ENCODE peak calls at places on chromosome 11, in six cellular contexts. One of them, this sample, is unnamed.
A peak's percentile ranks its signal among the peaks of the same experiment; 100 is the strongest.

GRCh38 chr11:35555238-35555887 is 29.9 kb upstream of the PAMR1 start:
- DNase-seq in IMR-90: peak; percentile 66
- DNase-seq in H1: no peak
- DNase-seq in neuronal stem cell: no peak
- DNase-seq in H9: no peak
- DNase-seq in trophoblast cell: no peak
- DNase-seq in this sample: peak; percentile 57

GRCh38 chr11:122646549-122647340 is 8.8 kb upstream of the UBASH3B start:
- DNase-seq in H1: no peak
- DNase-seq in IMR-90: peak; percentile 85
- DNase-seq in H9: no peak
- DNase-seq in trophoblast cell: no peak
- DNase-seq in neuronal stem cell: no peak
- DNase-seq in this sample: peak; percentile 16

GRCh38 chr11:93054881-93055280 is 85.4 kb downstream of the MTNR1B start:
- DNase-seq in H9: no peak
- DNase-seq in neuronal stem cell: no peak
- DNase-seq in IMR-90: peak; percentile 99
- DNase-seq in trophoblast cell: peak; percentile 56
- DNase-seq in H1: no peak
- DNase-seq in this sample: peak; percentile 93

GRCh38 chr11:132244871-132245557 is 874.6 kb downstream of the NTM start:
- DNase-seq in H9: no peak
- DNase-seq in IMR-90: no peak
- DNase-seq in trophoblast cell: no peak
- DNase-seq in neuronal stem cell: no peak
- DNase-seq in H1: no peak
- DNase-seq in this sample: no peak

GRCh38 chr11:111691731-111692130 is 74.5 kb downstream of the PPP2R1B start:
- DNase-seq in IMR-90: no peak
- DNase-seq in H9: no peak
- DNase-seq in trophoblast cell: no peak
- DNase-seq in H1: no peak
- DNase-seq in neuronal stem cell: no peak
- DNase-seq in this sample: no peak

GRCh38 chr11:134643519-134644042 is 231.5 kb upstream of the B3GAT1 start:
- DNase-seq in neuronal stem cell: no peak
- DNase-seq in trophoblast cell: no peak
- DNase-seq in IMR-90: no peak
- DNase-seq in H1: no peak
- DNase-seq in H9: no peak
- DNase-seq in this sample: no peak

GRCh38 chr11:15913261-15913660 is 443.1 kb downstream of the SOX6 start:
- DNase-seq in neuronal stem cell: no peak
- DNase-seq in trophoblast cell: no peak
- DNase-seq in H1: no peak
- DNase-seq in IMR-90: no peak
- DNase-seq in H9: no peak
- DNase-seq in this sample: no peak

GRCh38 chr11:112795896-112796686 is 165.1 kb upstream of the NCAM1 start:
- DNase-seq in H1: no peak
- DNase-seq in H9: no peak
- DNase-seq in neuronal stem cell: no peak
- DNase-seq in trophoblast cell: no peak
- DNase-seq in IMR-90: no peak
- DNase-seq in this sample: no peak

GRCh38 chr11:18329196-18329870 is 7.0 kb downstream of the GTF2H1 start:
- DNase-seq in neuronal stem cell: no peak
- DNase-seq in IMR-90: no peak
- DNase-seq in H1: no peak
- DNase-seq in H9: no peak
- DNase-seq in trophoblast cell: no peak
- DNase-seq in this sample: no peak

GRCh38 chr11:83791557-83791956 is 505.4 kb upstream of the CCDC90B start:
- DNase-seq in H9: no peak
- DNase-seq in H1: no peak
- DNase-seq in trophoblast cell: no peak
- DNase-seq in neuronal stem cell: no peak
- DNase-seq in IMR-90: no peak
- DNase-seq in this sample: no peak

GRCh38 chr11:70568504-70569172 is 170.3 kb downstream of the CTTN start:
- DNase-seq in IMR-90: peak; percentile 24
- DNase-seq in neuronal stem cell: no peak
- DNase-seq in trophoblast cell: peak; percentile 12
- DNase-seq in H1: peak; percentile 33
- DNase-seq in H9: peak; percentile 86
- DNase-seq in this sample: peak; percentile 63

GRCh38 chr11:26198697-26199096 is 133.2 kb upstream of the ANO3 start:
- DNase-seq in IMR-90: no peak
- DNase-seq in H9: no peak
- DNase-seq in trophoblast cell: no peak
- DNase-seq in H1: no peak
- DNase-seq in neuronal stem cell: no peak
- DNase-seq in this sample: no peak

GRCh38 chr11:19821412-19821875 is 108.8 kb downstream of the NAV2 start:
- DNase-seq in H9: no peak
- DNase-seq in H1: no peak
- DNase-seq in trophoblast cell: no peak
- DNase-seq in neuronal stem cell: no peak
- DNase-seq in IMR-90: no peak
- DNase-seq in this sample: peak; percentile 42

GRCh38 chr11:110524227-110524626 is 94.5 kb downstream of the FDX1 start:
- DNase-seq in neuronal stem cell: no peak
- DNase-seq in H9: no peak
- DNase-seq in trophoblast cell: no peak
- DNase-seq in IMR-90: peak; percentile 99
- DNase-seq in H1: no peak
- DNase-seq in this sample: peak; percentile 98

GRCh38 chr11:118064956-118065355 is 11.9 kb upstream of the TMPRSS4 start:
- DNase-seq in neuronal stem cell: no peak
- DNase-seq in H1: no peak
- DNase-seq in trophoblast cell: peak; percentile 89
- DNase-seq in H9: no peak
- DNase-seq in IMR-90: no peak
- DNase-seq in this sample: no peak

GRCh38 chr11:121655481-121656332 is 202.9 kb upstream of the SORL1-AS1 start:
- DNase-seq in H9: peak; percentile 90
- DNase-seq in IMR-90: peak; percentile 99
- DNase-seq in H1: peak; percentile 50
- DNase-seq in neuronal stem cell: peak; percentile 78
- DNase-seq in trophoblast cell: peak; percentile 65
- DNase-seq in this sample: peak; percentile 93

GRCh38 chr11:128579790-128580504 is 7.4 kb downstream of the ETS1 start:
- DNase-seq in IMR-90: peak; percentile 79
- DNase-seq in H1: no peak
- DNase-seq in neuronal stem cell: no peak
- DNase-seq in H9: no peak
- DNase-seq in trophoblast cell: no peak
- DNase-seq in this sample: peak; percentile 89

GRCh38 chr11:129814244-129814992 is 1.2 kb upstream of the TMEM45B start:
- DNase-seq in IMR-90: no peak
- DNase-seq in H1: no peak
- DNase-seq in trophoblast cell: no peak
- DNase-seq in neuronal stem cell: no peak
- DNase-seq in H9: no peak
- DNase-seq in this sample: no peak

GRCh38 chr11:46369458-46370152 is 11.9 kb upstream of the MDK start:
- DNase-seq in H9: peak; percentile 91
- DNase-seq in trophoblast cell: peak; percentile 46
- DNase-seq in neuronal stem cell: no peak
- DNase-seq in IMR-90: peak; percentile 77
- DNase-seq in H1: no peak
- DNase-seq in this sample: peak; percentile 84

GRCh38 chr11:131278472-131278871 is 91.9 kb upstream of the NTM start:
- DNase-seq in H9: no peak
- DNase-seq in neuronal stem cell: no peak
- DNase-seq in IMR-90: no peak
- DNase-seq in H1: no peak
- DNase-seq in trophoblast cell: no peak
- DNase-seq in this sample: no peak

GRCh38 chr11:116215471-116216113 is 557.2 kb downstream of the BUD13 start:
- DNase-seq in H1: no peak
- DNase-seq in IMR-90: no peak
- DNase-seq in H9: peak; percentile 71
- DNase-seq in neuronal stem cell: no peak
- DNase-seq in trophoblast cell: no peak
- DNase-seq in this sample: no peak

GRCh38 chr11:1207451-1208360 is 15.2 kb upstream of the MUC5B start:
- DNase-seq in IMR-90: no peak
- DNase-seq in trophoblast cell: no peak
- DNase-seq in H1: no peak
- DNase-seq in H9: peak; percentile 24
- DNase-seq in neuronal stem cell: no peak
- DNase-seq in this sample: no peak

GRCh38 chr11:76190376-76190775 is 15.9 kb downstream of the WNT11 start:
- DNase-seq in H1: no peak
- DNase-seq in IMR-90: peak; percentile 28
- DNase-seq in neuronal stem cell: no peak
- DNase-seq in H9: no peak
- DNase-seq in trophoblast cell: no peak
- DNase-seq in this sample: no peak

GRCh38 chr11:89293966-89294679 is 116.4 kb downstream of the TYR start:
- DNase-seq in neuronal stem cell: peak; percentile 17
- DNase-seq in trophoblast cell: no peak
- DNase-seq in IMR-90: peak; percentile 12
- DNase-seq in H1: peak; percentile 25
- DNase-seq in H9: peak; percentile 72
- DNase-seq in this sample: peak; percentile 21

GRCh38 chr11:104291646-104292045 is 127.7 kb upstream of the PDGFD start:
- DNase-seq in H9: no peak
- DNase-seq in IMR-90: peak; percentile 18
- DNase-seq in H1: no peak
- DNase-seq in trophoblast cell: peak; percentile 53
- DNase-seq in neuronal stem cell: no peak
- DNase-seq in this sample: peak; percentile 2

GRCh38 chr11:5596611-5597201 is at the start of gene TRIM6:
- DNase-seq in H1: no peak
- DNase-seq in H9: peak; percentile 74
- DNase-seq in IMR-90: peak; percentile 35
- DNase-seq in trophoblast cell: peak; percentile 45
- DNase-seq in neuronal stem cell: peak; percentile 18
- DNase-seq in this sample: peak; percentile 59
- H3K4ac ChIP-seq in H1: no peak within 1 kb of the TSS
- H3K4ac ChIP-seq in H9: no peak within 1 kb of the TSS
- H3K4ac ChIP-seq in IMR-90: peak within 1 kb of the TSS; percentile 73
- H3K4ac ChIP-seq in trophoblast cell: peak within 1 kb of the TSS; percentile 83
- H3K4ac ChIP-seq in neuronal stem cell: no peak within 1 kb of the TSS
- H3K4ac ChIP-seq in this sample: peak within 1 kb of the TSS; percentile 46

GRCh38 chr11:65498042-65498726 is 661 bp upstream of the MALAT1 start:
- DNase-seq in H1: no peak
- DNase-seq in H9: no peak
- DNase-seq in IMR-90: peak; percentile 68
- DNase-seq in trophoblast cell: peak; percentile 17
- DNase-seq in neuronal stem cell: no peak
- DNase-seq in this sample: peak; percentile 82
- H2BK120ac ChIP-seq in H1: peak overlapping the region; percentile 96
- H2BK120ac ChIP-seq in H9: peak overlapping the region; percentile 11
- H2BK120ac ChIP-seq in IMR-90: peak overlapping the region; percentile 96
- H2BK120ac ChIP-seq in trophoblast cell: peak overlapping the region; percentile 98
- H2BK120ac ChIP-seq in neuronal stem cell: peak overlapping the region; percentile 13
- H2BK120ac ChIP-seq in this sample: peak overlapping the region; percentile 82

GRCh38 chr11:94730153-94730552 is 38.0 kb upstream of the AMOTL1 start:
- DNase-seq in H9: no peak
- DNase-seq in trophoblast cell: no peak
- DNase-seq in neuronal stem cell: no peak
- DNase-seq in H1: no peak
- DNase-seq in IMR-90: no peak
- DNase-seq in this sample: no peak

GRCh38 chr11:94728541-94728940 is 39.6 kb upstream of the AMOTL1 start:
- DNase-seq in H1: no peak
- DNase-seq in trophoblast cell: no peak
- DNase-seq in IMR-90: no peak
- DNase-seq in H9: no peak
- DNase-seq in neuronal stem cell: no peak
- DNase-seq in this sample: no peak

GRCh38 chr11:94725071-94725470 is 43.1 kb upstream of the AMOTL1 start:
- DNase-seq in H9: no peak
- DNase-seq in H1: no peak
- DNase-seq in IMR-90: no peak
- DNase-seq in neuronal stem cell: no peak
- DNase-seq in trophoblast cell: no peak
- DNase-seq in this sample: no peak

GRCh38 chr11:94729352-94729751 is 38.8 kb upstream of the AMOTL1 start:
- DNase-seq in H1: no peak
- DNase-seq in H9: no peak
- DNase-seq in IMR-90: no peak
- DNase-seq in trophoblast cell: no peak
- DNase-seq in neuronal stem cell: no peak
- DNase-seq in this sample: no peak

DNA sequence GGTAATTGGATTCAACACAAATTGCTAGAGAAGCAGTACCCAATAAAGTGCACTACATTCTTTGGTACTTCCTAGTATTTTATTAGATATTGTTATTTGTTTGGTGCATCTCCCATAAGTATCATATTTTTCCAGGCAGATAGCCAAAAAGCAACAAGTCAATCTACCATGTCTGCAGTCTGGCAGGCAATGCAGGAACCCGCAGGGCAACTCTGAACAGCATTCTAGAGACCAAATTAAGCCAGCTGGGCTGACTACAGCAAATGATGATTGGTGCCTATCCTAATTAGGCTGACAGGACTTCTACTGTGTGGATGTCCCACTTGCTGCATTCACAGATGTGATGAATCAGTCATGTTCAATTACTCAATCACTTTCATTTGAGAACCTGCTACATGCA is 40.4 kb upstream of the AMOTL1 start:
- DNase-seq in neuronal stem cell: no peak
- DNase-seq in H1: no peak
- DNase-seq in IMR-90: no peak
- DNase-seq in trophoblast cell: no peak
- DNase-seq in H9: no peak
- DNase-seq in this sample: no peak
- H4K91ac ChIP-seq in neuronal stem cell: no peak overlapping the region
- H4K91ac ChIP-seq in H1: no peak overlapping the region
- H4K91ac ChIP-seq in IMR-90: no peak overlapping the region
- H4K91ac ChIP-seq in trophoblast cell: no peak overlapping the region
- H4K91ac ChIP-seq in H9: no peak overlapping the region
- H4K91ac ChIP-seq in this sample: no peak overlapping the region

DNA sequence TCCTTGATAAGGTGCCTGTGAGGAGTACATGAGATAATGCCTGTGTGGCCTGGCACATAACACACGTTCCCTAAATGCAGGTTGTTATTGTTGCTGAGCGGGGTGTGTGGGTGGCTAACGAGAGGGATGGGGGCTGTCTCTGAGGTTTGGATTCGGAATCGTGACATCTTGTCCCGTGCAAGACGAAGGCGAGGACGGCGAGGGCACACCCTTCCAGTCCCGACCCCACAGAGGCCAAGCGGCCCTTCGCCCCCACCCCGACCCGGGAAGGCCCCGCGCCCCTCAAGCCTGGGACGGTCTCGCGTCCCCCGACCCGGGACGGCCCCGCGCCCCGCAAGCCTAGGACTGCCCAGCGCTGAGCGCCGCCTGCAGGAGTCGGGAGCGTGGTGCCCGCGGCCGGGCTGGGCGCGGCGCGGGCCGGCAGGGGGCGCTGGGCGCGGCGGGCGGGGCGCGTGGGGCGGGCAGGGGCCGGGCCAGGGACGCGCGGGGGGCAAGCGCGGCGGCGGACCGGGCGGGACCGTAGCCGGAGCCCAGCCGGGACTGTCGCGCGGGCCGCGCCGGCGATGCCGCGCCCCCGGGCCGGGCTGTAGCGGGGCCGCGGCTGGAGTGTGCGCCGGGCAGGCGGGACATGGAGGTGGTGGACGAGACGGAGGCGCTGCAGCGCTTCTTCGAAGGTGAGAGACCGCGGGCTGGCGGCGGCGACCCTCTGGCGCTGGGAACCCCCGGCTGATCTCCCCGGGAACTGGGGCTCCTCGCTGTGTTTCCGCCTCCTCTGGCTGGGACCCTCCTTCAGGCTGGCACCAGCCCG is at the start of gene MYRF:
- DNase-seq in trophoblast cell: no peak
- DNase-seq in H9: peak; percentile 66
- DNase-seq in neuronal stem cell: peak; percentile 51
- DNase-seq in H1: no peak
- DNase-seq in IMR-90: peak; percentile 14
- DNase-seq in this sample: peak; percentile 40
- H3K4ac ChIP-seq in trophoblast cell: no peak within 1 kb of the TSS
- H3K4ac ChIP-seq in H9: no peak within 1 kb of the TSS
- H3K4ac ChIP-seq in neuronal stem cell: peak within 1 kb of the TSS; percentile 66
- H3K4ac ChIP-seq in H1: peak within 1 kb of the TSS; percentile 44
- H3K4ac ChIP-seq in IMR-90: no peak within 1 kb of the TSS
- H3K4ac ChIP-seq in this sample: peak within 1 kb of the TSS; percentile 24